ENCODE peak calls at places on chromosomes 16 and 17, in ten cellular contexts. A is HepG2, R is suprapubic skin, L is H1, U is sigmoid colon, C is esophagus muscularis mucosa, B is K562, W is SK-N-SH, O is stomach, M is upper lobe of left lung. P is an unnamed sample.

GRCh38 chr17:36755586-36755985 is 154.2 kb downstream of the MRM1 start:
- DNase-seq in L (peak; percentile 83), U (no peak), A (peak; percentile 20), W (peak; percentile 68), M (no peak), B (peak; percentile 55), C (no peak), O (no peak), R (no peak), P (peak; percentile 67)

GRCh38 chr16:35180970-35181369 is 1721.6 kb downstream of the TP53TG3F start:
- DNase-seq in C (peak; percentile 75), O (no peak), A (no peak), B (no peak), M (no peak), R (no peak), U (no peak), W (no peak), L (no peak), P (no peak)

GRCh38 chr17:32936894-32937500 is 9.0 kb downstream of the TMEM98 start:
- DNase-seq in C (no peak), B (peak; percentile 77), A (peak; percentile 59), U (peak; percentile 79), L (peak; percentile 94), W (peak; percentile 80), R (peak; percentile 73), O (peak; percentile 82), M (peak; percentile 64), P (peak; percentile 78)

GRCh38 chr17:45264430-45264829 is 2.5 kb upstream of the SPATA32 start:
- DNase-seq in O (no peak), M (no peak), U (no peak), R (peak; percentile 51), L (no peak), B (no peak), C (no peak), A (no peak), W (no peak), P (no peak)

GRCh38 chr17:1367351-1367745 is 32.7 kb downstream of the YWHAE start:
- DNase-seq in L (no peak), U (no peak), C (no peak), R (no peak), W (no peak), A (no peak), O (no peak), B (no peak), M (no peak), P (no peak)

GRCh38 chr16:62036807-62037135 is 533 bp upstream of the CDH8 start:
- DNase-seq in L (no peak), U (no peak), R (no peak), O (no peak), M (no peak), C (no peak), B (no peak), A (no peak), W (no peak), P (no peak)

GRCh38 chr17:66344473-66344872 is 42.1 kb downstream of the PRKCA start:
- DNase-seq in W (no peak), C (no peak), B (no peak), L (no peak), A (no peak), O (no peak), U (no peak), M (no peak), R (no peak), P (no peak)

GRCh38 chr16:70700101-70701020 is 14.5 kb upstream of the MTSS2 start:
- DNase-seq in B (no peak), U (peak; percentile 84), R (no peak), O (no peak), C (no peak), W (no peak), A (no peak), L (no peak), M (no peak), P (no peak)

GRCh38 chr17:27807567-27808470 is 7.5 kb upstream of the NOS2 start:
- DNase-seq in O (peak; percentile 49), M (peak; percentile 29), U (no peak), L (no peak), A (no peak), C (no peak), B (no peak), R (no peak), W (no peak), P (peak; percentile 74)

GRCh38 chr16:72426416-72426815 is 254.5 kb upstream of the PMFBP1 start:
- DNase-seq in C (no peak), B (no peak), O (no peak), W (no peak), L (no peak), M (no peak), U (no peak), A (no peak), R (no peak), P (no peak)

GRCh38 chr17:76236603-76237002 is 3.7 kb downstream of the RNF157 start:
- DNase-seq in W (no peak), R (no peak), O (no peak), M (no peak), L (no peak), A (no peak), B (no peak), C (no peak), U (no peak), P (no peak)

GRCh38 chr16:83924686-83925085 is 25.8 kb downstream of the MLYCD start:
- DNase-seq in W (peak; percentile 9), A (no peak), O (no peak), B (no peak), C (no peak), R (no peak), U (no peak), M (no peak), L (no peak), P (no peak)

GRCh38 chr16:50151744-50152143 is 1.4 kb upstream of the TENT4B start:
- DNase-seq in L (no peak), A (no peak), C (no peak), W (no peak), M (no peak), R (peak; percentile 57), U (no peak), O (no peak), B (no peak), P (no peak)

GRCh38 chr16:88119881-88120280 is 168.6 kb downstream of the BANP start:
- DNase-seq in O (no peak), B (no peak), M (no peak), C (no peak), U (no peak), A (no peak), W (no peak), L (no peak), R (no peak), P (no peak)

GRCh38 chr17:72349011-72349410 is 228.2 kb downstream of the SOX9 start:
- DNase-seq in M (no peak), L (no peak), W (peak; percentile 50), R (no peak), A (no peak), B (no peak), C (no peak), U (no peak), O (no peak), P (no peak)

GRCh38 chr17:82822281-82822680 is 17.5 kb downstream of the ZNF750 start:
- DNase-seq in B (no peak), M (no peak), R (no peak), W (no peak), C (no peak), L (no peak), O (no peak), U (no peak), A (no peak), P (no peak)

GRCh38 chr17:67449065-67449464 is 72.0 kb downstream of the PITPNC1 start:
- DNase-seq in C (no peak), O (no peak), B (no peak), A (no peak), U (no peak), L (no peak), M (no peak), W (no peak), R (no peak), P (no peak)

GRCh38 chr16:29700253-29700987 is 21.4 kb downstream of the QPRT start:
- DNase-seq in C (no peak), R (peak; percentile 78), L (peak; percentile 84), O (peak; percentile 83), A (peak; percentile 71), U (peak; percentile 89), M (peak; percentile 85), B (peak; percentile 84), W (peak; percentile 88), P (peak; percentile 86)
- TF ChIP-seq EP300 in C (no peak), R (no peak), L (peak; percentile 41), O (no peak), A (no peak), U (no peak), M (no peak), B (no peak), W (no peak), P (no peak)

GRCh38 chr16:67673712-67674580 is 7.3 kb downstream of the C16orf86 start:
- DNase-seq in M (peak; percentile 83), U (peak; percentile 84), R (no peak), L (no peak), O (peak; percentile 77), B (no peak), A (no peak), W (peak; percentile 66), C (no peak), P (peak; percentile 82)
- TF ChIP-seq POLR2AphosphoS5 in M (peak; percentile 68), U (no peak), R (no peak), L (no peak), O (peak; percentile 69), B (no peak), A (no peak), W (no peak), C (peak; percentile 41), P (peak; percentile 30)

DNA sequence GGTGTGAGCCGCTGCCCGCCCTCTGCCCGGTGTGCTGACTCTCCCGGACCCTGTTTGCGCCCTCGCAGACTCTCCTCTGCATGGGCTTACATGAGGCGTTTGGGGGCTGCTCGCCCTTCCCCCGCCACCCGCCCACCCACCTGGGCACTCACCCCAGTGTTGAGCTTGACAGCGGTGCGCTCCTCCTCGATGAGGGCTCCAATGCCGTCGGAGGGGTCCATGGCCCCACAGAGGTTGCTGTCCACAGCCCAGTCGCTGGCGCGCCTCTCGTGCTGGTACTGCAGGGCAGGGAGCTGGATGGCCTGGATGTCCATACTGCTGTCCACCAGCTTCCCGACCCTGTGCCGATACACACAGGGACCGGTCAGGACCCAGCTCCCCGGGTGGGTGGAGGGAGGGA is 21.4 kb upstream of the RNPS1 start:
- DNase-seq in M (no peak), O (no peak), R (no peak), C (no peak), W (no peak), U (no peak), B (no peak), L (no peak), A (no peak), P (no peak)
- TF ChIP-seq EP300 in M (no peak), O (no peak), R (no peak), C (no peak), W (no peak), U (no peak), B (no peak), L (no peak), A (no peak), P (no peak)

DNA sequence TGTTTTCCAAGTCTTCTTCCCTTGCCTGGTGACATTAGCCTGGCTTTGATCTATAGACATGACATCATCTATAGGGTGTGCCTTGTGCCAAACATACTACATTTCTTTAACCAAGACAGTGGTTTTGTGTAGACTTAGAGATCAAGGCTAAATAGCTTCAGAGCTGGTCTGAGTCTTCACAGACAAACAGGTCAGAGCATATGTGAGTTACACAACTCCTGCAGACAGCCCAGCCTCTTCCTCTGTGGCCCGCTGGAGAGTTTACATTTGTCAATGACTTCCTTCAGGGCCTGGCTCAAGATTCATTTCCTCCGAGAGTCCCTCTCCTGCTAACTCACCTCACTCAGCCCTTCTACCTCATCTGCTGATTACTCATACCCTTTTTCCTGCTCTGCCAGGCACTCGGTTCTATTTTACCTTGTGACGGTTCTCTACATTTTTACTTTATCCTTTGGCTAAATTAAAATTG is 73.1 kb upstream of the TANC2 start:
- DNase-seq in B (no peak), W (no peak), O (peak; percentile 40), U (peak; percentile 72), R (no peak), M (peak; percentile 90), C (no peak), L (no peak), A (peak; percentile 20), P (peak; percentile 35)
- TF ChIP-seq POLR2AphosphoS5 in B (no peak), W (no peak), O (no peak), U (no peak), R (no peak), M (peak; percentile 78), C (no peak), L (no peak), A (no peak), P (no peak)

P was measured in transverse colon.